ENCODE peak calls at places on chromosomes 11 and 22, in seven cellular contexts. W is nephron progenitor cell, Q is endothelial cell, C is HTR-8/SVneo, L is left colon, G is tibial artery, H is tibial nerve. V is an unnamed sample.

GRCh38 chr11:26573896-26574295 is 1.8 kb upstream of the MUC15 start:
- DNase-seq in W (no peak), G (no peak), H (no peak), L (no peak), Q (no peak), C (no peak), V (no peak)

GRCh38 chr11:35622070-35622469 is 3.8 kb downstream of the FJX1 start:
- DNase-seq in C (peak; percentile 56), G (no peak), Q (no peak), H (no peak), W (no peak), L (no peak), V (peak; percentile 65)

GRCh38 chr22:23399367-23400285 is 180.5 kb downstream of the IGLL1 start:
- DNase-seq in C (no peak), Q (no peak), H (no peak), W (no peak), L (no peak), G (no peak), V (no peak)

GRCh38 chr22:29765905-29766631 is 739 bp downstream of the ZMAT5 start:
- DNase-seq in Q (peak; percentile 15), H (no peak), G (no peak), C (no peak), W (no peak), L (peak; percentile 38), V (no peak)

GRCh38 chr11:2674681-2675131 is 25.1 kb downstream of the KCNQ1OT1 start:
- DNase-seq in L (peak; percentile 33), G (peak; percentile 15), W (no peak), C (no peak), H (no peak), Q (no peak), V (no peak)

GRCh38 chr11:93585758-93586157 is 42.6 kb upstream of the SMCO4 start:
- DNase-seq in H (no peak), C (no peak), W (no peak), L (no peak), Q (no peak), G (no peak), V (peak; percentile 39)

GRCh38 chr11:102882389-102883024 is 7.7 kb upstream of the MMP12 start:
- DNase-seq in Q (no peak), L (no peak), G (no peak), W (no peak), H (no peak), C (no peak), V (no peak)

GRCh38 chr11:108593214-108593909 is at the start of gene EXPH5:
- DNase-seq in G (peak; percentile 80), C (peak; percentile 95), Q (peak; percentile 69), W (peak; percentile 87), H (peak; percentile 33), L (peak; percentile 97), V (peak; percentile 69)

GRCh38 chr11:47667135-47667534 is 24.8 kb upstream of the MTCH2 start:
- DNase-seq in C (no peak), G (no peak), Q (no peak), L (no peak), H (no peak), W (peak; percentile 21), V (no peak)

GRCh38 chr11:125373426-125374391 is 122.4 kb downstream of the FEZ1 start:
- DNase-seq in L (no peak), G (no peak), W (no peak), C (no peak), Q (no peak), H (no peak), V (peak; percentile 32)